ENCODE peak calls at places on chromosome 1, in six cellular contexts. T, Z, E, I, V and S are unnamed samples. For H3K9me3, the result is how much of the 10 kb centered on the place peaks cover.

GRCh38 chr1:6785721-6786505 is 659 bp downstream of the CAMTA1 start:
- DNase-seq in T (peak), Z (peak), E (peak), I (peak), V (peak), S (peak)

GRCh38 chr1:209747580-209748262 is 8.1 kb upstream of the TRAF3IP3 start:
- DNase-seq in T (peak), Z (peak), E (peak), I (peak), V (peak), S (peak)

GRCh38 chr1:67630438-67631045 is 54.5 kb upstream of the GADD45A start:
- DNase-seq in T (no peak), Z (no peak), E (no peak), I (no peak), V (no peak), S (no peak)

GRCh38 chr1:214476958-214477870 is 74.2 kb downstream of the PTPN14 start:
- DNase-seq in T (no peak), Z (no peak), E (no peak), I (peak), V (no peak), S (no peak)

GRCh38 chr1:109786531-109787021 is 22.9 kb upstream of the EPS8L3 start:
- DNase-seq in T (peak), Z (peak), E (no peak), I (no peak), V (no peak), S (no peak)

GRCh38 chr1:165403835-165404482 is 41.0 kb downstream of the RXRG start:
- DNase-seq in T (peak), Z (peak), E (no peak), I (peak), V (peak), S (peak)

GRCh38 chr1:223771814-223772770 is 59.8 kb downstream of the CAPN2 start:
- DNase-seq in T (peak), Z (peak), E (no peak), I (peak), V (peak), S (peak)

GRCh38 chr1:116377564-116378529 is 4.8 kb downstream of the ATP1A1 start:
- DNase-seq in T (peak), Z (no peak), E (peak), I (peak), V (no peak), S (peak)

GRCh38 chr1:23010734-23011449 is 4.8 kb downstream of the TEX46 start:
- DNase-seq in T (peak), Z (no peak), E (no peak), I (no peak), V (no peak), S (no peak)

GRCh38 chr1:9659328-9659727 is 7.8 kb downstream of the PIK3CD start:
- DNase-seq in T (no peak), Z (no peak), E (no peak), I (no peak), V (no peak), S (no peak)

GRCh38 chr1:84370266-84370665 is 28.0 kb upstream of the DNASE2B start:
- DNase-seq in T (no peak), Z (no peak), E (no peak), I (no peak), V (no peak), S (no peak)

GRCh38 chr1:105398909-105399308 is 1649.2 kb downstream of the AMY1C start:
- DNase-seq in T (no peak), Z (no peak), E (no peak), I (no peak), V (no peak), S (no peak)

GRCh38 chr1:160834945-160835565 is 27.6 kb downstream of the CD244 start:
- DNase-seq in T (peak), Z (no peak), E (no peak), I (peak), V (no peak), S (peak)

GRCh38 chr1:20080441-20081330 is 10.7 kb downstream of the PLA2G5 start:
- DNase-seq in T (no peak), Z (peak), E (no peak), I (no peak), V (no peak), S (no peak)

DNA sequence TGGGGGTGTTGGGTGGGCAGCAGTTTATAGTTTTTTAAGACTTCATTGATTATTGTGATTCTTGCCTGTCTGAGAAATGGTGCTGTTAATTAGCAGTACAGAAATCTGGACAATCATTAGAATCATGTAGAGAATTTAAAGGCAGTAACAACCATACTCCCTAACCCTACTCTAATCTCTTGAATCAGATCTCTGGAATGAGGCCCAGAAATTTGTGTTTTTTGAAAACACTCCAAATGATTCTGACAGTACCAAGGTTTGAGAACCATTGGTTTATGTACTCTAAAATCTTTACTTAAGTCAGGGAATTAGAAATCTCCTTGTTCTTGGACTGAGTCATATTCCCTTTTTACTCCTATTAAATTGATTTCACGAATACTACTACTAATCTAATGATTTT is 24.0 kb downstream of the FNBP1L start:
- DNase-seq in T (no peak), Z (no peak), E (no peak), I (no peak), V (no peak), S (no peak)
- H3K9me3 ChIP-seq in T (under half), Z (under half), E (under half), I (under half), V (under half), S (under half)

GRCh38 chr1:77170687-77171086 is 48.5 kb downstream of the PIGK start:
- DNase-seq in T (no peak), Z (no peak), E (no peak), I (no peak), V (no peak), S (no peak)

GRCh38 chr1:77164434-77164944 is 54.7 kb downstream of the PIGK start:
- DNase-seq in T (no peak), Z (no peak), E (no peak), I (no peak), V (no peak), S (no peak)

DNA sequence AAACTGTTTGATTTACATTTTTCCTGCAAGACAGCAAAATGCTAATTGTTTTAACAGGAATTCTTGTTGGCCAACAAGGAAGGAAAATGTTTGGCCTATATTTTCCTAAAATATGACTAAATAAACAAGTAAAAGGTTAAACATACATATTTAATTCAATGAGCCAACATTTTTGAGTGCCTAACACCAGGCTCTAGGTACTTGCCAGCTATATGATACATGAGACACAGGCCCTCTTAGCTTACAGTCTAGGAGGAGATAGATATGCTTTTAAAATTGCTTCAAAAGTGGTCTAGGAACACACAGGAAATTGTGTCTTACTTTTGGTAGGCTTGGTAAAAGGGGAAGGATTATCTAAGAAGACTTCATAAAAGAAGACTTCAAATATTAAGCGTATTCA is 50.9 kb downstream of the PIGK start:
- DNase-seq in T (no peak), Z (no peak), E (no peak), I (no peak), V (no peak), S (no peak)
- H3K4me3 ChIP-seq in T (no peak), Z (no peak), E (no peak), I (no peak), V (no peak), S (no peak)

GRCh38 chr1:4665456-4665855 is 11.0 kb downstream of the AJAP1 start:
- DNase-seq in T (no peak), Z (no peak), E (no peak), I (no peak), V (no peak), S (no peak)
- H3K9me3 ChIP-seq in T (under half), Z (under half), E (under half), I (under half), V (under half), S (under half)

GRCh38 chr1:155002479-155003226 is at the start of gene ZBTB7B:
- DNase-seq in T (peak), Z (peak), E (no peak), I (peak), V (peak), S (no peak)
- H3K4me3 ChIP-seq in T (peak), Z (peak), E (peak), I (peak), V (peak), S (peak)

DNA sequence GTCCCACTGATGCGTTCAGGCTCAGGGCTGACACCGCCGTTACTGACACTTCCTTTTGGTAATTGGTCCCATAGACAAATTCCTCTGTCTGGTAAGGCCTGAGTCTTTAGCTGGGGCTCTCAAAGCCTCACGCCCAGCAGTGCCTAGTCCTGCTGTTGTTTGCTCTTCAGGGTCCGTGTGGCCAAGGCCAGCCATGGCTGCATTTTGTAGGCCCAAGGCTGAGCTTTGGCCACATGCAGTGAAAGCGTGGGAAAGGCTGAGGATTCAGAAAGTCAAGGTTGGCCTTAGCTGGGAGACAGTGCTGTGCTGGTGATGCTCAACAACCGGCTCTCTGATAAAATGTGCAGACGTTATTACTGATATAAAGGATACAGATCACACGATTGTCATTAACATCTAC is 63.5 kb upstream of the C1orf174 start:
- DNase-seq in T (no peak), Z (no peak), E (no peak), I (no peak), V (no peak), S (no peak)
- H3K9me3 ChIP-seq in T (under half), Z (under half), E (under half), I (under half), V (under half), S (under half)

GRCh38 chr1:24150228-24151174 is 7.6 kb upstream of the IL22RA1 start:
- DNase-seq in T (peak), Z (peak), E (peak), I (peak), V (peak), S (peak)
- H3K4me3 ChIP-seq in T (peak), Z (peak), E (peak), I (peak), V (peak), S (peak)

GRCh38 chr1:4203501-4203900 is 303.4 kb upstream of the C1orf174 start:
- DNase-seq in T (no peak), Z (no peak), E (no peak), I (no peak), V (no peak), S (no peak)
- H3K9me3 ChIP-seq in T (under half), Z (under half), E (under half), I (under half), V (under half), S (under half)